ENCODE peak calls at places on chromosomes 3 and 15, in five cellular contexts. H is GM12878, Y is sigmoid colon, D is suprapubic skin, I is HepG2. N is an unnamed sample. For H3K9me3, the result is how much of the 10 kb centered on the place peaks cover.

GRCh38 chr3:82308755-82309154 is 547.3 kb upstream of the GBE1 start:
- DNase-seq in D (no peak), H (no peak), Y (no peak), I (peak), N (no peak)

GRCh38 chr3:196666001-196666867 is 26.7 kb downstream of the NRROS start:
- DNase-seq in I (peak), D (no peak), Y (no peak), H (no peak), N (no peak)

GRCh38 chr15:51726302-51727073 is 11.0 kb downstream of the LYSMD2 start:
- DNase-seq in H (no peak), D (no peak), Y (peak), I (peak), N (no peak)

GRCh38 chr15:92429378-92430066 is 35.8 kb downstream of the ST8SIA2 start:
- DNase-seq in I (no peak), D (no peak), H (no peak), Y (no peak), N (no peak)

GRCh38 chr15:40754574-40754882 is 526 bp downstream of the RMDN3 start:
- DNase-seq in H (no peak), I (no peak), Y (no peak), D (no peak), N (peak)

GRCh38 chr3:24401090-24401810 is 93.4 kb downstream of the THRB start:
- DNase-seq in D (no peak), I (no peak), Y (no peak), H (no peak), N (no peak)

GRCh38 chr3:122992628-122993570 is 34.7 kb downstream of the SEMA5B start:
- DNase-seq in Y (peak), D (no peak), H (no peak), I (no peak), N (no peak)

GRCh38 chr3:126367316-126367805 is 10.2 kb upstream of the KLF15 start:
- DNase-seq in D (no peak), Y (peak), I (no peak), H (no peak), N (peak)

GRCh38 chr15:56602253-56602652 is 131.1 kb downstream of the ZNF280D start:
- DNase-seq in D (no peak), H (no peak), I (no peak), Y (no peak), N (no peak)

GRCh38 chr3:156010829-156011228 is 109.5 kb upstream of the KCNAB1 start:
- DNase-seq in H (no peak), I (peak), D (no peak), Y (no peak), N (no peak)

GRCh38 chr3:18725668-18726407 is 300.7 kb upstream of the SATB1 start:
- DNase-seq in H (no peak), D (no peak), Y (no peak), I (no peak), N (no peak)

GRCh38 chr3:187507905-187508304 is 139.7 kb downstream of the RTP4 start:
- DNase-seq in D (no peak), I (no peak), H (no peak), Y (no peak), N (no peak)

GRCh38 chr3:170330366-170330765 is 27.1 kb upstream of the SKIL start:
- DNase-seq in H (no peak), D (no peak), Y (no peak), I (peak), N (no peak)

GRCh38 chr15:71743861-71744382 is 66.4 kb upstream of the NR2E3 start:
- DNase-seq in Y (no peak), I (peak), H (no peak), D (no peak), N (peak)

GRCh38 chr3:159045279-159045678 is 243.4 kb downstream of the MFSD1 start:
- DNase-seq in D (no peak), Y (no peak), I (no peak), H (no peak), N (no peak)

GRCh38 chr3:43014216-43014615 is 35.1 kb downstream of the GASK1A start:
- DNase-seq in I (no peak), H (no peak), D (peak), Y (no peak), N (no peak)

GRCh38 chr15:89329329-89330084 is 5.1 kb downstream of the POLG start:
- DNase-seq in D (peak), I (no peak), H (no peak), Y (no peak), N (no peak)

GRCh38 chr3:11548721-11549131 is 95.0 kb downstream of the VGLL4 start:
- DNase-seq in H (no peak), I (no peak), Y (peak), D (no peak), N (peak)

GRCh38 chr3:147413712-147414325 is 4.7 kb downstream of the ZIC1 start:
- DNase-seq in D (no peak), Y (no peak), H (no peak), I (no peak), N (no peak)
- H3K9me3 ChIP-seq in D (under half), Y (under half), H (under half), I (under half), N (under half)

GRCh38 chr3:134365766-134366065 is 8.5 kb downstream of the AMOTL2 start:
- DNase-seq in D (peak), H (no peak), Y (no peak), I (no peak), N (no peak)

GRCh38 chr3:134363381-134363755 is 10.9 kb downstream of the AMOTL2 start:
- DNase-seq in Y (peak), D (peak), H (no peak), I (no peak), N (peak)

GRCh38 chr3:134362670-134363380 is 11.4 kb downstream of the AMOTL2 start:
- DNase-seq in D (peak), H (no peak), I (no peak), Y (peak), N (no peak)

GRCh38 chr3:134364936-134365765 is 9.1 kb downstream of the AMOTL2 start:
- DNase-seq in I (no peak), Y (peak), H (no peak), D (peak), N (no peak)

GRCh38 chr3:134364061-134364935 is 9.9 kb downstream of the AMOTL2 start:
- DNase-seq in H (no peak), D (peak), I (no peak), Y (peak), N (peak)
- TF ChIP-seq EP300 in H (no peak), D (no peak), I (no peak), Y (no peak), N (peak)

GRCh38 chr3:71253169-71253568 is 330.4 kb downstream of the FOXP1 start:
- DNase-seq in Y (no peak), D (no peak), I (no peak), H (no peak), N (no peak)

GRCh38 chr3:71254251-71254650 is 329.3 kb downstream of the FOXP1 start:
- DNase-seq in D (no peak), I (peak), H (no peak), Y (no peak), N (no peak)

GRCh38 chr3:71254658-71255057 is 328.9 kb downstream of the FOXP1 start:
- DNase-seq in D (no peak), H (no peak), I (peak), Y (no peak), N (peak)

GRCh38 chr3:71251156-71251775 is 332.3 kb downstream of the FOXP1 start:
- DNase-seq in Y (no peak), I (peak), H (no peak), D (no peak), N (no peak)

DNA sequence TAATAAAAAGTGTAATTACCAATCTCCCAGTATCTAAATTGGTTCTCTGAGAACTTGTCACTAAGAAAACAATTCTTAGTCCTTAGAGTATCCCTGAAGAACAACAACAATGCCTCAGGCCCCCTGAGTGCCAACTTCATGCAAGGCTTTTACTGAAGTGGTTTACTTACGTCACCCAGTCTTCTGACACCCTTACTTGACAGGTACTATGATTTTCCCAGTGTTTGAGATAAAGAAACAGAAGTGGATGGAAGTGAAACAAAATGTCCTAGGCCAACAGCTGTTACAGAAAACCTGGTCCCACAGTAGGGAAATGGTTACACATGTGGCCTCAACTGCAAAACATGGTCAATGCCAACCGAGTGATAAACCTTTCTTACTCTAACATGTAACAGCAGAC is 331.1 kb downstream of the FOXP1 start:
- DNase-seq in H (no peak), Y (no peak), D (no peak), I (no peak), N (peak)
- TF ChIP-seq POLR2AphosphoS5 in H (no peak), Y (no peak), D (no peak), I (no peak), N (peak)

GRCh38 chr15:90376789-90377188 is 11.3 kb upstream of the IQGAP1 start:
- DNase-seq in D (no peak), H (no peak), Y (no peak), I (no peak), N (no peak)
- H3K9me3 ChIP-seq in D (under half), H (under half), Y (under half), I (under half), N (under half)

GRCh38 chr3:49462222-49462621 is 7.8 kb upstream of the DAG1 start:
- DNase-seq in Y (no peak), I (peak), D (no peak), H (no peak), N (no peak)

GRCh38 chr3:49460188-49460885 is 9.7 kb upstream of the DAG1 start:
- DNase-seq in Y (no peak), H (no peak), I (no peak), D (no peak), N (no peak)

GRCh38 chr3:49460956-49461355 is 9.1 kb upstream of the DAG1 start:
- DNase-seq in D (no peak), I (no peak), Y (no peak), H (no peak), N (no peak)

GRCh38 chr3:49465269-49466034 is 4.6 kb upstream of the DAG1 start:
- DNase-seq in H (no peak), I (peak), D (no peak), Y (no peak), N (no peak)

GRCh38 chr3:49461443-49462171 is 8.5 kb upstream of the DAG1 start:
- DNase-seq in D (no peak), I (no peak), H (no peak), Y (no peak), N (no peak)
- TF ChIP-seq EP300 in D (no peak), I (no peak), H (no peak), Y (no peak), N (no peak)

GRCh38 chr15:90552929-90553211 is 23.1 kb downstream of the CRTC3 start:
- DNase-seq in I (no peak), Y (no peak), H (no peak), D (no peak), N (no peak)
- TF ChIP-seq POLR2AphosphoS5 in I (no peak), Y (no peak), H (no peak), D (no peak), N (no peak)